ENCODE peak calls at places on chromosomes 7 and 10, in ten cellular contexts. M is neural progenitor cell; I is breast epithelium; P is CD8-positive, alpha-beta T cell; H is RWPE1; C is tibial nerve; W is WERI-Rb-1; V is H1; B is colonic mucosa; Q is adrenal gland. D is an unnamed sample.

GRCh38 chr7:55074008-55074499 is 55.2 kb downstream of the EGFR start:
- DNase-seq in H (peak), P (peak), I (no peak), W (no peak), C (no peak), M (no peak), V (peak), Q (no peak), B (peak), D (peak)

GRCh38 chr10:108307250-108307924 is 1142.9 kb upstream of the SORCS1 start:
- DNase-seq in Q (no peak), H (no peak), C (no peak), P (no peak), W (no peak), V (no peak), B (no peak), M (no peak), I (no peak), D (no peak)

GRCh38 chr10:47031251-47031952 is 120.2 kb downstream of the PTPN20 start:
- DNase-seq in H (no peak), C (peak), Q (peak), P (no peak), V (no peak), W (peak), M (peak), I (peak), B (no peak), D (no peak)

GRCh38 chr10:43980313-43980712 is 331.6 kb upstream of the ZNF32 start:
- DNase-seq in B (no peak), W (no peak), C (no peak), V (no peak), I (no peak), Q (no peak), M (no peak), H (no peak), P (no peak), D (no peak)

GRCh38 chr7:149799397-149800168 is 26.2 kb upstream of the ZNF467 start:
- DNase-seq in V (no peak), C (no peak), M (peak), H (no peak), Q (no peak), W (peak), P (peak), B (peak), I (no peak), D (no peak)

GRCh38 chr7:110186334-110186733 is 904.6 kb upstream of the LRRN3 start:
- DNase-seq in W (no peak), I (no peak), P (no peak), H (no peak), Q (no peak), V (no peak), C (no peak), M (no peak), B (no peak), D (peak)

GRCh38 chr7:35839860-35840854 is 39.3 kb downstream of the SEPTIN7 start:
- DNase-seq in C (no peak), P (no peak), W (no peak), I (no peak), B (no peak), Q (no peak), H (peak), M (no peak), V (no peak), D (no peak)

GRCh38 chr10:49649936-49650723 is 29.3 kb upstream of the C10orf53 start:
- DNase-seq in P (no peak), H (no peak), Q (no peak), W (no peak), I (no peak), M (no peak), B (no peak), C (no peak), V (no peak), D (no peak)

GRCh38 chr7:134605978-134606923 is 40.4 kb upstream of the BPGM start:
- DNase-seq in C (peak), B (peak), Q (peak), V (no peak), I (peak), H (peak), P (peak), W (peak), M (peak), D (no peak)

GRCh38 chr10:18325889-18326531 is 185.8 kb downstream of the CACNB2 start:
- DNase-seq in P (no peak), V (no peak), M (no peak), C (no peak), I (no peak), H (no peak), Q (no peak), B (no peak), W (no peak), D (no peak)

GRCh38 chr7:123643495-123644428 is 11.9 kb upstream of the LMOD2 start:
- DNase-seq in I (no peak), W (no peak), M (peak), P (no peak), V (peak), B (no peak), H (peak), C (no peak), Q (peak), D (peak)

GRCh38 chr10:72889391-72889831 is 4.1 kb upstream of the OIT3 start:
- DNase-seq in W (no peak), H (peak), V (no peak), C (no peak), M (no peak), P (no peak), B (no peak), Q (no peak), I (no peak), D (peak)

GRCh38 chr10:95341716-95342130 is 50.9 kb upstream of the PDLIM1 start:
- DNase-seq in H (no peak), C (no peak), W (no peak), P (no peak), M (no peak), Q (no peak), V (no peak), B (no peak), I (no peak), D (no peak)

GRCh38 chr7:33774762-33775523 is 130.4 kb upstream of the BMPER start:
- DNase-seq in C (peak), B (peak), V (no peak), W (no peak), M (no peak), P (no peak), I (no peak), H (no peak), Q (no peak), D (no peak)

GRCh38 chr7:79352323-79352722 is 101.1 kb downstream of the MAGI2 start:
- DNase-seq in M (no peak), V (no peak), B (no peak), I (no peak), Q (no peak), P (no peak), H (no peak), C (no peak), W (no peak), D (no peak)

GRCh38 chr10:131016556-131016955 is 295.0 kb downstream of the TCERG1L start:
- DNase-seq in W (no peak), Q (no peak), B (no peak), H (no peak), V (no peak), M (no peak), C (no peak), I (no peak), P (no peak), D (no peak)

GRCh38 chr10:102113261-102113955 is 6.8 kb downstream of the LDB1 start:
- DNase-seq in Q (no peak), P (no peak), C (no peak), M (peak), H (peak), B (no peak), W (no peak), V (no peak), I (no peak), D (peak)

GRCh38 chr10:105733919-105734318 is 1092.8 kb downstream of the SORCS3 start:
- DNase-seq in H (no peak), W (no peak), V (no peak), P (no peak), Q (no peak), B (no peak), C (no peak), I (no peak), M (no peak), D (no peak)

GRCh38 chr7:35571596-35572240 is 123.2 kb downstream of the HERPUD2 start:
- DNase-seq in I (no peak), V (no peak), Q (no peak), B (no peak), M (no peak), H (no peak), P (no peak), W (peak), C (no peak), D (no peak)

DNA sequence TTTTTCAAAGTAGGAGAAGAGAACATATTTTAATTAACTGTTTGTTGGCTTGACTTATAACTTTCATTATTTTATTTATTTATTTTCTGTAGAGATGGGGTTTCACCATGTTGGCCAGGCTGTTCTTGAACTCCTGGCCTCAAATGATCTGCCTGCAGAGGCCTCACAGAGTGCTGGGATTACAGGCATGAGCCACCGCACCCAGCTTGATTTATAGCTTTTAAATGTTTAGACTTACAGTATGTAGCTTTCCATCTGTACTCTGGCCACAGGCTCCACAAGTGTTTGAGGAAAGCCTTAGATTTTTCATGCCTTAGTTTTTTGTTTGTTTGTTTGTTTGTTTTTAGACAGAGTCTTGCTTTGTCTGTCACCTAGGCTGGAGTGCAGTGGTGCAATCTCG is 72.7 kb upstream of the IFRD1 start:
- DNase-seq in Q (no peak), V (no peak), I (no peak), H (no peak), W (no peak), P (no peak), M (no peak), C (no peak), B (no peak), D (no peak)
- H3K27ac ChIP-seq in Q (no peak), V (no peak), I (no peak), H (no peak), W (no peak), P (no peak), M (no peak), C (no peak), B (no peak), D (no peak)

DNA sequence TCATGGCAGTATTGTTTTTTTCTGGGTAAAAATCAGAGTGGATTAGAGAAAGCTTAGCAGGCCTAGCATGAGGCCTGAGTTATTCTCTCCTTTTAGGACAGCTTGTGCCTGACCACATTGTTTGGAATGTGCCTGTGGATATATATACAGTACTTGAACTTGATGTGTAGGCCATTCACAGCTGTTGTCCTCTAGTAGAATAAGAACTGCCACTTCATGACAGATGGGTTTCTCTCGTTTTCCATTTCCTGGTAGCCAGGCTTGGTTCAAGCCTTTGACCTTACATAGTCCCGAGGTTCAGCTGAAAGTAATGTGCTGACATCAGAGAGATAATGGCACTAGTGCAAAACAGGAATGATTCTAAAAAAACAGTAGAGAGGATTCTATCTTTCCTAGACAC is 473.9 kb downstream of the AUTS2 start:
- DNase-seq in P (no peak), H (no peak), C (no peak), Q (peak), B (peak), V (no peak), I (no peak), W (peak), M (no peak), D (no peak)
- H3K27ac ChIP-seq in P (no peak), H (no peak), C (no peak), Q (no peak), B (no peak), V (no peak), I (no peak), W (peak), M (no peak), D (no peak)

GRCh38 chr7:106770191-106770590 is 94.9 kb upstream of the PIK3CG start:
- DNase-seq in P (no peak), V (no peak), M (no peak), Q (no peak), C (no peak), W (no peak), B (no peak), I (no peak), H (peak), D (peak)
- H3K27ac ChIP-seq in P (no peak), V (no peak), M (no peak), Q (peak), C (no peak), W (no peak), B (no peak), I (no peak), H (no peak), D (peak)

GRCh38 chr10:87753995-87754866 is 63.8 kb downstream of the ATAD1 start:
- DNase-seq in P (no peak), H (no peak), Q (no peak), I (no peak), C (no peak), W (no peak), V (no peak), M (no peak), B (no peak), D (no peak)

GRCh38 chr10:87752571-87752970 is 65.5 kb downstream of the ATAD1 start:
- DNase-seq in M (no peak), C (no peak), P (no peak), I (no peak), Q (no peak), B (no peak), W (no peak), V (no peak), H (peak), D (no peak)

GRCh38 chr10:87750001-87750651 is 67.9 kb downstream of the ATAD1 start:
- DNase-seq in Q (no peak), P (no peak), B (no peak), V (no peak), H (no peak), M (peak), C (no peak), I (no peak), W (no peak), D (no peak)

GRCh38 chr10:87751274-87751673 is 66.8 kb downstream of the ATAD1 start:
- DNase-seq in I (no peak), P (no peak), C (no peak), M (no peak), V (no peak), B (no peak), H (no peak), Q (no peak), W (no peak), D (no peak)

DNA sequence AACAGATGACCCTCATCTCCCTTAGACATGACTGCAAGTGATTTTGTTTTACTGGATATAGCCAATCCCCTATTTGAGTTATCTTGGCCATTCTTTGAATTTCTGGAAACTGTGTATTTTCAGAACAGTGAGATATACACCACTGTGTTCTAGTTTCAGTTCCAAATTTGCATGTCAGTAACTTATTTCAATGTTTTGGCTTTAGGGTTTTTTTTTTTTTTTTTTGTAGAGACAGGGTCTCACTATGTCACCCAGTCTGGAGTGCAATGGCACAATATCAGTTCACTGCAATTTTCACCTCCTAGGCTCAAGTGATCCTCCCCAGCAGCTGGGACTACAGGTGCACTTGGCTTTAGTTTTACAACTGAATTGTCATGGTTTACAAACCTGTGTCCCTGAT is 67.2 kb downstream of the ATAD1 start:
- DNase-seq in P (no peak), B (no peak), H (no peak), Q (no peak), I (no peak), W (no peak), C (no peak), M (no peak), V (no peak), D (no peak)
- H3K27ac ChIP-seq in P (no peak), B (no peak), H (no peak), Q (no peak), I (no peak), W (no peak), C (no peak), M (peak), V (no peak), D (no peak)

DNA sequence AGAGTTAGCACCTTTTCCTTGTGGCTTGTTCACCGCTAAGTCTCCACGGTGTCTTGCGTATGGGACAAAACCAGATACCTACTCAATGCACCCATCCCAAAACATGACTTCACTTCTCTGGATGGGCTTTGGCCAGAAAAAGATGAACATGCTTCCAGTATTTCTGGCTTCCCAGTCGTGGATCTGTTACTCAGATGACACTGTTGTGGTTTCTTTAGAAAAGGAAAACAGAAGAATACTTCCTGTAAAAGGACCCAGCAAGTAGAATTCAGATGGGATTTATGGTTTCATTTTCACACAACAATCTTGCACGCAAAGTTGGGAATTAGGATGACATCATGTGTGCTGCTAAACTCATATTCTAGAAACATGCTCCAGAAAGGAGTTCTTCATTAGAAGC is 216.7 kb downstream of the ADAM12 start:
- DNase-seq in B (no peak), Q (no peak), I (no peak), M (no peak), V (no peak), P (no peak), H (no peak), C (no peak), W (no peak), D (no peak)
- H3K27ac ChIP-seq in B (no peak), Q (no peak), I (peak), M (no peak), V (no peak), P (no peak), H (no peak), C (no peak), W (no peak), D (no peak)

DNA sequence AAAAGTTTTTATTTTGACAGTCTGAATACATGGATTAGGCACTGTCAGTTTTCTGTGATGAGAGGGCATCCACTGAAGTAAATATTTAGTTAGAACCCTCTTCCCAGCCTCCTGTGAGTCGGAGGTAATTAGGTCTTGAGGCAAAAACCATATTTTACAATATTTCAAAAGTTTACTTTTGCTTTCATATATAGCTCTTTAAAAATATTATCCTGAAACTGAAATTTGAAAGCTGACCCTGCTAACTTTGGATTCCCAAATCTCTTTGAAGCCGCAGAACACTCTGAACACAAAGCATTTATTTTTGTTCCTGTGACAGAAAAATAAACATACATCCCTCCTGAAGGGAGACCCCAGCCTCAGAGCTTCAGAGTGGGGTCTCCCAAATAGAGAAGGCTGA is 317.4 kb downstream of the KIF20B start:
- DNase-seq in C (no peak), B (no peak), M (no peak), W (no peak), V (no peak), P (no peak), Q (no peak), H (no peak), I (no peak), D (no peak)
- H3K27ac ChIP-seq in C (no peak), B (no peak), M (no peak), W (no peak), V (no peak), P (no peak), Q (no peak), H (no peak), I (no peak), D (no peak)

DNA sequence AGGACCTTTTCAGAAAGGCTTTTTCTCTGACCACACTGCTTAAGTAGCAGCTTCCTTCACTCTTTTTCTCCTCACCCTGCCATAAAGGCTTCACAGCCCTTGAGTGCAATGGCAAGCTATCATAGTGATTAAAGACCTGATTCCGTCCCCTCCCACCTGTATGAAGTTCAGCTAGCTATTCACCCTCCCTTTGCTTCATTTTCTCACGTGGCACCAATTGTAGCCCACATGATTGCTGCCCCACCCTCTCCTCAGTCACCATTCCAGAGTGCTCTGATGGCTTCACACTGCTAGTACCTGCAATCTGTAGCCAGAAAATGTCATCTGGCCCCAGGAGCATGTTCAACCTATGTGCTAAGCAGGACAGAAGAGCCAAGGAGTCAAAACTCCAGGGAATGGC is 523.8 kb downstream of the GRM8 start:
- DNase-seq in V (no peak), H (no peak), P (no peak), M (no peak), C (no peak), I (no peak), W (no peak), Q (no peak), B (no peak), D (no peak)
- H3K27ac ChIP-seq in V (no peak), H (no peak), P (no peak), M (no peak), C (no peak), I (no peak), W (no peak), Q (no peak), B (no peak), D (no peak)

DNA sequence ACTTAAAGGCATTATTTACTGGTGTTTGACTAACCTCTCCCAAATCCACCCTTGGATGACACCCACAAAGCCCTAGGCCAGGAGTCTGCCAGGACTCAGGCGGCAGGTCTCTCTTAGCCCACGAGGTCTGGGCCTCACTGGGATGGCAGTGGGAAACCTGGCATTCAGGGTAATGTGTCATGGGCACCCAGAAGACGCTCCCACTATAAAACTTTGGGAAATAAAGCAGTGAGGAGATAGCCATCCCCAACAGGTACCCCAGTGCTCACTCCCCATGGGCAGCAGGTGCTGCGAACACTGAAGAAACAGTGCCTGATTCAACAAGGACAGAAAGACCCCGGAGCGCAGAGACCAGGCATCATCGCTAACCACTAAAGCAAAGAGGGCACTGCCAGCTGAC is 14.4 kb upstream of the PTPRN2 start:
- DNase-seq in H (no peak), P (no peak), M (no peak), I (no peak), W (no peak), Q (no peak), V (no peak), B (no peak), C (no peak), D (no peak)
- H3K27ac ChIP-seq in H (no peak), P (no peak), M (no peak), I (no peak), W (no peak), Q (no peak), V (no peak), B (no peak), C (no peak), D (no peak)

D was measured in epithelial cell of prostate.